ENCODE peak calls at places on chromosome 7, in four cellular contexts. C is K562, K is HepG2, O is GM12878. Q is an unnamed sample.

GRCh38 chr7:108181073-108181985 is 51.2 kb upstream of the LAMB4 start:
- DNase-seq in C (peak), K (peak), O (peak), Q (peak)

GRCh38 chr7:145696071-145696470 is 420.5 kb upstream of the CNTNAP2 start:
- DNase-seq in C (no peak), K (no peak), O (no peak), Q (no peak)

GRCh38 chr7:142797342-142797798 is 26.6 kb downstream of the PRSS2 start:
- DNase-seq in C (no peak), K (no peak), O (no peak), Q (no peak)

GRCh38 chr7:118080947-118081346 is 103.0 kb upstream of the LSM8 start:
- DNase-seq in C (peak), K (no peak), O (peak), Q (peak)

GRCh38 chr7:158407581-158408331 is 179.9 kb downstream of the PTPRN2 start:
- DNase-seq in C (peak), K (peak), O (no peak), Q (no peak)

GRCh38 chr7:135745702-135746312 is 2.8 kb downstream of the FAM180A start:
- DNase-seq in C (peak), K (no peak), O (no peak), Q (no peak)

GRCh38 chr7:568681-569035 is 49.0 kb upstream of the PDGFA start:
- DNase-seq in C (no peak), K (no peak), O (no peak), Q (no peak)

GRCh38 chr7:100022621-100023020 is 7.2 kb downstream of the ZKSCAN1 start:
- DNase-seq in C (no peak), K (peak), O (no peak), Q (no peak)

GRCh38 chr7:2718703-2718965 is 30.6 kb downstream of the AMZ1 start:
- DNase-seq in C (no peak), K (no peak), O (no peak), Q (no peak)

GRCh38 chr7:159007308-159008054 is 137.2 kb downstream of the VIPR2 start:
- DNase-seq in C (no peak), K (no peak), O (no peak), Q (no peak)

GRCh38 chr7:18866359-18867036 is 250.9 kb downstream of the TWIST1 start:
- DNase-seq in C (no peak), K (no peak), O (peak), Q (no peak)

GRCh38 chr7:11749629-11750028 is 82.4 kb downstream of the THSD7A start:
- DNase-seq in C (no peak), K (no peak), O (no peak), Q (no peak)

GRCh38 chr7:120729300-120729699 is 128.6 kb downstream of the TSPAN12 start:
- DNase-seq in C (no peak), K (no peak), O (no peak), Q (no peak)

GRCh38 chr7:120725376-120726039 is 132.4 kb downstream of the TSPAN12 start:
- DNase-seq in C (peak), K (peak), O (no peak), Q (no peak)

GRCh38 chr7:120723465-120724385 is 134.2 kb downstream of the TSPAN12 start:
- DNase-seq in C (no peak), K (no peak), O (peak), Q (no peak)

GRCh38 chr7:120724448-120724847 is 133.5 kb downstream of the TSPAN12 start:
- DNase-seq in C (no peak), K (no peak), O (no peak), Q (no peak)
- TF ChIP-seq ESRRA in C (no peak), K (no peak), O (no peak), Q (no peak)

DNA sequence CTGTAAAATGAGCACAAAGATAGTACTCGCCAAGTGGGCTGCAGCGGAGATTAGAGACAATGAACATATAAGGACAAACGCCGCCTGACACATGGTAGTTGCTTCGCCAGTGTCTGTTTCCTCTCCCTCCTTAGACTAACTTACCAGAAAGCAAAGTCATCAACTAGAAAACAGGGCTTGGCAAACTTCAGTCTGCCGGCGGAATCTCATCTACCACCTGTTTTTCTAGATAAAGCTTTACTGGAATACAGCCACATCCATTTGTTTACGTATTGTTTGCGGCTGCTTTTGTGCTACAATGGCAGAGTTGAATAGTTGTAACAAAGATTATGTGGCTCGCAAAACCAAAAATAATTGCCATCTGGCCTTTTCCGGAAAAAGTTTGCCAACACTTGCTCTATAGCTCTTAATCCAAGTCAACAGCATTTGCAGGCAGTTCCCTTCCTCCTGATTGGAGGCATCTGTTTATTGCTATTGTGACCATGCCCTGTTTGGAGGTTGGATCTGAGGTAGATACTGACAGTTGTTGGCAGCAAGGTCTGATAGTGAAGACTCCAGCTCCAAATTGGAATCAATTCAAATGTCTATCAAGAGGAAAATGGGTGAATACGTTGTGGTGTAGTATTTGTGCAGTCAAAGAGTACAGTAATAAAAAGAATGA is 260.6 kb downstream of the POU6F2 start:
- DNase-seq in C (no peak), K (no peak), O (no peak), Q (no peak)
- TF ChIP-seq CREM in C (no peak), K (no peak), O (no peak), Q (no peak)

DNA sequence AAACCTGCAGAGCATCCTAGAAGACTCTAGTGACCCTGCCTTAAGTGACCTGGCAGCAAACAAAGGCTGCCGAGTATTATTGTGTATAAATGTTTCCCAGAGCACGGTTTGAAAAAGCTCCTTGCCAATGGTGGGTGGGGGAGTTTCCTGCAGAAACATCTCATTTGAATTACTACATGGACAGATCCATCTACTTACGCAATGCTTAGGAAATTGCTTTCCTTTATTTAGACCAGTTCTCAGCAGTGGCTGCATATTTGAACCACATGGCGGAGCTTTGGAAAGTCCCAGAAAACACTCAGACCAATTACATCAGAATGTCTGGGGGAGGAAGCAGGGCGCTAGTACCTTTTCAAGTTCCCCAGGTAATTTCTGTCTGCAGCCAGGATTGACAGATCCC is 560.9 kb downstream of the SDK1 start:
- DNase-seq in C (no peak), K (no peak), O (peak), Q (no peak)
- TF ChIP-seq ESRRA in C (no peak), K (no peak), O (no peak), Q (no peak)

DNA sequence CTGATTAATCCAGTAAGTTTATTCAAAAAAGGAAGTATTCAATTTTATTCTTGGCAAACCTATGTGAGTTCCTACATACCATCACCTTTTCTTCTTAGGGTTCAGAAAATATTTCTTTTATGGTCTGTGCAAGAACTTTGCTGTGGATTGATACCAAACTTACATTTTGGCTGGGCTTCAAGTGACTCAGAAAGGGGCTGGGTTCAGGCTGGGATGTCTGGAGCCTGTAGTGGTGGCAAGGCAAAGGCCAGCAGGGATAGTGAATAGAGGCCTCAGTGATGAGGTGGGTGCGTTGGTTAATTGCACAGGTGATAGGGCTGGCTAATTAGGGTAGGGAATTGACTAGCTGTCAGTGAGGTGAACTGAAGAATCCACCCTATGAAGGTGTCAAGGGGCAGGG is 40.2 kb upstream of the ATXN7L1 start:
- DNase-seq in C (no peak), K (no peak), O (no peak), Q (no peak)
- TF ChIP-seq CREM in C (no peak), K (no peak), O (no peak), Q (no peak)

DNA sequence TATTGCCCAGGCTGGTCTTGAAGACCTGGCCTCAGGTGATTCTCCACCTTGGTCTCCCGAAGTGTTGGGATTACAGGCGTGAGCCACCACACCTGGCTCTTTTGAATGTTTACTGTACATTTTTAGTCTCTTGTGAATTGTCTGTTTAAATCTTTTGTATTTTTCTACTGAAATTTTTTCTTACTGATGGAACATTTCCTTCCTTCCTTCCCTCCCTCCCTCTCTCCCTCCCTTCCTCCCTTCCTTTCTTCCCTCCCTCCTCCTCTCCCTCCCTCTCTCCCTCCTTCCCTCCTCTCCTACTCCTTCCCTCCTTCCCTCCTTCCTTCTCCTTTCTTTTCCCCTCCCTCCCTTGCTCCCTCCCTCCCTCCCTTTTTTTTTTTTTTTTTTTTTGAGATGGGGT is 58.0 kb downstream of the DAGLB start:
- DNase-seq in C (no peak), K (no peak), O (no peak), Q (no peak)
- TF ChIP-seq ESRRA in C (no peak), K (no peak), O (no peak), Q (no peak)

GRCh38 chr7:157235357-157236018 is 96.8 kb downstream of the UBE3C start:
- DNase-seq in C (no peak), K (peak), O (no peak), Q (no peak)

GRCh38 chr7:157233677-157234076 is 95.0 kb downstream of the UBE3C start:
- DNase-seq in C (no peak), K (no peak), O (no peak), Q (no peak)

GRCh38 chr7:157228864-157229422 is 90.2 kb downstream of the UBE3C start:
- DNase-seq in C (peak), K (peak), O (no peak), Q (peak)

GRCh38 chr7:157238087-157238486 is 98.7 kb upstream of the DNAJB6 start:
- DNase-seq in C (peak), K (no peak), O (no peak), Q (peak)

GRCh38 chr7:157234271-157234670 is 95.5 kb downstream of the UBE3C start:
- DNase-seq in C (no peak), K (no peak), O (no peak), Q (no peak)
- TF ChIP-seq CREM in C (no peak), K (no peak), O (no peak), Q (no peak)

GRCh38 chr7:106829496-106829895 is 35.6 kb upstream of the PIK3CG start:
- DNase-seq in C (no peak), K (no peak), O (no peak), Q (no peak)

GRCh38 chr7:106823631-106824030 is 41.5 kb upstream of the PIK3CG start:
- DNase-seq in C (no peak), K (peak), O (no peak), Q (no peak)

GRCh38 chr7:106820321-106821217 is 44.5 kb upstream of the PIK3CG start:
- DNase-seq in C (no peak), K (no peak), O (no peak), Q (no peak)

GRCh38 chr7:106819546-106819945 is 45.5 kb upstream of the PIK3CG start:
- DNase-seq in C (no peak), K (no peak), O (no peak), Q (no peak)

DNA sequence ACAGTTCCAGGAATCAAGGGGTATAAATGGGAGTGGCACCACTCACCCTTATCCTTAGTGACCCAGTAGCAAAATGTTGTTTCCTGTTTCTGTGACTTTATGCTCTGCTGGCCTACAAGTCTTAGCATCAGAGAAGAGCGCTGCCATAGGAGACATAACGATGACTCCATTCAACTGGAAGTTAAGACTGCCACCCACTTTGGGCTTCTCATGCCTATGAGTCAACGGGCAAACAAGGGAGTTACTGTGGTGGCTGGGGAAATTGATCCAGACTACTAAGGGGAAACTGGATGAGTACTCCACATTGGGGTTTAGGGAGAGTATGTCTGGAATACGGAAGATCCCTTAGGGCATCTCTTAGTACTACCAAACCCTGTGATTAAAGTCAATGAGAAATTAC is 40.6 kb upstream of the PIK3CG start:
- DNase-seq in C (no peak), K (no peak), O (no peak), Q (no peak)
- TF ChIP-seq ESRRA in C (no peak), K (no peak), O (no peak), Q (no peak)

GRCh38 chr7:133937786-133938185 is 189.4 kb upstream of the LRGUK start:
- DNase-seq in C (no peak), K (no peak), O (no peak), Q (no peak)

GRCh38 chr7:133934974-133935330 is 192.2 kb upstream of the LRGUK start:
- DNase-seq in C (no peak), K (no peak), O (no peak), Q (no peak)

GRCh38 chr7:133934262-133934973 is 192.7 kb upstream of the LRGUK start:
- DNase-seq in C (no peak), K (no peak), O (no peak), Q (no peak)

GRCh38 chr7:133932591-133932990 is 194.5 kb upstream of the LRGUK start:
- DNase-seq in C (no peak), K (no peak), O (no peak), Q (no peak)

DNA sequence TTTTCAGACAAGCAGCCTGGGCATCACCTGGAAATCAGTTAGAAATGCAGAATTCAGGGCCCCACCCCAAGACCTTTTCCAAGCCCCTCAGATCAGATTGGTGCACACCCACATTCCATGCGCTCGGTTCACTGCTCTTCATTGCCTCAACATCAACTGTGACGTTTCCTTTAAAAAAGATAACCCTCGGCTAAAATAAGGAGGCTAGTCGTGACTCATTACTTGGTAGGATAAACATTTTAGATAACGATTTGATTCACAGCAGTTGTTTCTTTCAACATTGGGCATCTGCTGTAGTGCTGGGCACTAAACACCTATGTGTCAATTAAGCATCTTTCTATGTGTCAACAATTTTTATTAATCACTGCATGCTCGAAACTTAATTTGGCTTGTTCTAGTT is 191.1 kb upstream of the LRGUK start:
- DNase-seq in C (no peak), K (no peak), O (no peak), Q (no peak)
- TF ChIP-seq CREM in C (peak), K (no peak), O (no peak), Q (no peak)